ENCODE peak calls at places on chromosomes 13 and 19, in eight cellular contexts. One of them, this sample, is unnamed.

GRCh38 chr13:48578516-48579166 is 45.8 kb upstream of the RCBTB2 start:
- DNase-seq in activated CD8-positive, alpha-beta memory T cell treated with anti-CD3 and anti-CD28 coated beads for 24 hours: peak
- DNase-seq in hypothalamus: no peak
- DNase-seq in GM04504: no peak
- DNase-seq in naive thymus-derived CD8-positive, alpha-beta T cell: no peak
- DNase-seq in ascending aorta: no peak
- DNase-seq in omental fat pad: no peak
- DNase-seq in Caco-2: no peak
- DNase-seq in this sample: no peak

GRCh38 chr13:27644302-27644701 is 22.6 kb downstream of the POLR1D start:
- DNase-seq in activated CD8-positive, alpha-beta memory T cell treated with anti-CD3 and anti-CD28 coated beads for 24 hours: no peak
- DNase-seq in hypothalamus: no peak
- DNase-seq in GM04504: peak
- DNase-seq in naive thymus-derived CD8-positive, alpha-beta T cell: no peak
- DNase-seq in Caco-2: no peak
- DNase-seq in ascending aorta: no peak
- DNase-seq in omental fat pad: no peak
- DNase-seq in this sample: no peak

GRCh38 chr19:38944981-38945506 is 14.3 kb downstream of the MRPS12 start:
- DNase-seq in Caco-2: no peak
- DNase-seq in hypothalamus: no peak
- DNase-seq in omental fat pad: no peak
- DNase-seq in ascending aorta: no peak
- DNase-seq in activated CD8-positive, alpha-beta memory T cell treated with anti-CD3 and anti-CD28 coated beads for 24 hours: no peak
- DNase-seq in naive thymus-derived CD8-positive, alpha-beta T cell: no peak
- DNase-seq in GM04504: no peak
- DNase-seq in this sample: no peak

GRCh38 chr13:110511509-110512181 is 49.9 kb downstream of the RAB20 start:
- DNase-seq in naive thymus-derived CD8-positive, alpha-beta T cell: no peak
- DNase-seq in hypothalamus: no peak
- DNase-seq in activated CD8-positive, alpha-beta memory T cell treated with anti-CD3 and anti-CD28 coated beads for 24 hours: no peak
- DNase-seq in Caco-2: no peak
- DNase-seq in ascending aorta: no peak
- DNase-seq in GM04504: no peak
- DNase-seq in omental fat pad: no peak
- DNase-seq in this sample: no peak

GRCh38 chr13:91212229-91212628 is 135.3 kb upstream of the MIR17HG start:
- DNase-seq in activated CD8-positive, alpha-beta memory T cell treated with anti-CD3 and anti-CD28 coated beads for 24 hours: no peak
- DNase-seq in omental fat pad: no peak
- DNase-seq in Caco-2: no peak
- DNase-seq in naive thymus-derived CD8-positive, alpha-beta T cell: no peak
- DNase-seq in GM04504: no peak
- DNase-seq in hypothalamus: no peak
- DNase-seq in ascending aorta: no peak
- DNase-seq in this sample: no peak

GRCh38 chr19:33249740-33250366 is 24.2 kb upstream of the SLC7A10 start:
- DNase-seq in Caco-2: no peak
- DNase-seq in omental fat pad: no peak
- DNase-seq in hypothalamus: no peak
- DNase-seq in activated CD8-positive, alpha-beta memory T cell treated with anti-CD3 and anti-CD28 coated beads for 24 hours: no peak
- DNase-seq in naive thymus-derived CD8-positive, alpha-beta T cell: no peak
- DNase-seq in GM04504: no peak
- DNase-seq in ascending aorta: no peak
- DNase-seq in this sample: no peak

GRCh38 chr13:29446016-29446415 is 149.5 kb downstream of the SLC7A1 start:
- DNase-seq in ascending aorta: no peak
- DNase-seq in activated CD8-positive, alpha-beta memory T cell treated with anti-CD3 and anti-CD28 coated beads for 24 hours: no peak
- DNase-seq in GM04504: no peak
- DNase-seq in hypothalamus: no peak
- DNase-seq in omental fat pad: no peak
- DNase-seq in Caco-2: no peak
- DNase-seq in naive thymus-derived CD8-positive, alpha-beta T cell: no peak
- DNase-seq in this sample: no peak

GRCh38 chr19:12800873-12801465 is 631 bp downstream of the PRDX2 start:
- DNase-seq in ascending aorta: no peak
- DNase-seq in activated CD8-positive, alpha-beta memory T cell treated with anti-CD3 and anti-CD28 coated beads for 24 hours: peak
- DNase-seq in omental fat pad: no peak
- DNase-seq in hypothalamus: no peak
- DNase-seq in GM04504: no peak
- DNase-seq in Caco-2: peak
- DNase-seq in naive thymus-derived CD8-positive, alpha-beta T cell: no peak
- DNase-seq in this sample: no peak

GRCh38 chr19:35005256-35005977 is 5.3 kb downstream of the GRAMD1A start:
- DNase-seq in ascending aorta: no peak
- DNase-seq in Caco-2: no peak
- DNase-seq in naive thymus-derived CD8-positive, alpha-beta T cell: no peak
- DNase-seq in hypothalamus: no peak
- DNase-seq in omental fat pad: no peak
- DNase-seq in GM04504: no peak
- DNase-seq in activated CD8-positive, alpha-beta memory T cell treated with anti-CD3 and anti-CD28 coated beads for 24 hours: no peak
- DNase-seq in this sample: no peak

GRCh38 chr19:10334340-10335148 is 1.2 kb upstream of the RAVER1 start:
- DNase-seq in Caco-2: peak
- DNase-seq in naive thymus-derived CD8-positive, alpha-beta T cell: peak
- DNase-seq in omental fat pad: peak
- DNase-seq in GM04504: peak
- DNase-seq in hypothalamus: peak
- DNase-seq in ascending aorta: peak
- DNase-seq in activated CD8-positive, alpha-beta memory T cell treated with anti-CD3 and anti-CD28 coated beads for 24 hours: peak
- DNase-seq in this sample: peak

This sample was measured in frontal cortex.